ENCODE peak calls at places on chromosomes 6 and 20, in nine cellular contexts. Y is BE2C; H is HuH-7.5; C is activated effector memory CD4-positive, alpha-beta T cell treated with Interleukin-2 at 50 U/mL for 16 hours; Z is activated CD8-positive, alpha-beta T cell treated with anti-CD3 and anti-CD28 coated beads for 36 hours; O is activated CD4-positive, alpha-beta T cell treated with anti-CD3 and anti-CD28 coated beads, Interleukin-2, amount 10 ng/mL, durations not matched to agents 7 days and 5 days; L is GM04504; M is mammary epithelial cell; Q is NCI-H1105. B is an unnamed sample.

GRCh38 chr6:110101885-110102284 is 77.6 kb downstream of the WASF1 start:
- DNase-seq in Y (no peak), M (no peak), C (no peak), H (no peak), O (no peak), Q (no peak), Z (no peak), L (no peak), B (no peak)

GRCh38 chr6:162058281-162058875 is 669.2 kb downstream of the PRKN start:
- DNase-seq in H (peak), Q (no peak), O (no peak), M (peak), L (no peak), Y (no peak), C (no peak), Z (no peak), B (peak)

GRCh38 chr6:35487653-35488516 is 9.0 kb downstream of the TEAD3 start:
- DNase-seq in C (no peak), O (no peak), Z (no peak), H (no peak), Y (no peak), Q (no peak), M (peak), L (no peak), B (no peak)

GRCh38 chr6:35486005-35486925 is 10.6 kb downstream of the TEAD3 start:
- DNase-seq in C (no peak), M (peak), L (no peak), Y (no peak), H (no peak), Q (peak), Z (no peak), O (no peak), B (peak)

GRCh38 chr20:59836768-59837167 is 96.7 kb downstream of the SYCP2 start:
- DNase-seq in M (peak), L (no peak), Y (no peak), C (no peak), O (no peak), H (no peak), Q (peak), Z (no peak), B (peak)

GRCh38 chr6:124487778-124488431 is 474.3 kb upstream of the RNF217 start:
- DNase-seq in Q (no peak), L (no peak), C (no peak), Y (no peak), M (peak), O (no peak), Z (no peak), H (no peak), B (peak)

GRCh38 chr6:158703840-158704822 is 54.3 kb downstream of the SYTL3 start:
- DNase-seq in L (peak), H (peak), Q (peak), C (peak), Z (peak), O (peak), M (peak), Y (peak), B (no peak)

GRCh38 chr6:157392927-157393666 is 12.1 kb downstream of the ZDHHC14 start:
- DNase-seq in Z (no peak), Y (no peak), O (no peak), L (no peak), C (no peak), H (no peak), Q (no peak), M (no peak), B (no peak)

GRCh38 chr20:41149679-41150131 is 12.4 kb downstream of the PLCG1 start:
- DNase-seq in H (no peak), Q (no peak), Y (no peak), Z (no peak), O (no peak), L (peak), C (no peak), M (peak), B (peak)

GRCh38 chr20:13744403-13744802 is 40.3 kb downstream of the ESF1 start:
- DNase-seq in H (no peak), Q (no peak), Z (no peak), Y (no peak), L (no peak), C (no peak), O (no peak), M (no peak), B (no peak)

B was measured in DMS53.